ENCODE peak calls at places on chromosomes 12 and 14, in eight cellular contexts. L is CD4-positive, alpha-beta T cell; K is nephron progenitor cell; E is DMS153; S is SK-N-SH; C is activated T-cell treated with anti-CD3 and anti-CD28 coated beads, Interleukin-2, amount 50 U/mL, for 24 hours; I is fibroblast of lung; Q is ascending aorta. A is an unnamed sample.

GRCh38 chr14:80988742-80989429 is 33.5 kb downstream of the TSHR start:
- DNase-seq in I (peak; percentile 23), L (no peak), S (no peak), C (no peak), E (no peak), Q (no peak), K (no peak), A (no peak)

GRCh38 chr12:48779869-48780268 is 9.0 kb downstream of the ADCY6 start:
- DNase-seq in Q (peak; percentile 70), K (no peak), E (no peak), S (no peak), L (no peak), I (peak; percentile 73), C (no peak), A (no peak)

GRCh38 chr14:93430889-93431670 is at the start of gene UNC79:
- DNase-seq in K (peak; percentile 85), S (peak; percentile 80), C (no peak), Q (no peak), E (peak; percentile 72), L (no peak), I (peak; percentile 27), A (peak; percentile 57)

GRCh38 chr12:52442600-52443061 is 8.5 kb upstream of the KRT75 start:
- DNase-seq in I (peak; percentile 96), S (no peak), K (peak; percentile 29), L (no peak), E (no peak), C (no peak), Q (no peak), A (no peak)

GRCh38 chr14:69483765-69484443 is 624 bp upstream of the PLEKHD1 start:
- DNase-seq in K (peak; percentile 66), L (no peak), Q (no peak), E (peak; percentile 14), C (no peak), I (peak; percentile 39), S (peak; percentile 82), A (no peak)

GRCh38 chr12:99983721-99984258 is 946 bp downstream of the ANKS1B start:
- DNase-seq in Q (no peak), L (no peak), I (no peak), E (no peak), C (no peak), K (no peak), S (peak; percentile 52), A (no peak)

GRCh38 chr12:31368666-31369361 is 42.9 kb upstream of the SINHCAF start:
- DNase-seq in C (no peak), Q (no peak), E (peak; percentile 43), K (no peak), L (no peak), I (no peak), S (no peak), A (no peak)

GRCh38 chr14:103628221-103628683 is 759 bp upstream of the KLC1 start:
- DNase-seq in I (peak; percentile 79), E (no peak), C (peak; percentile 55), L (no peak), K (peak; percentile 72), S (peak; percentile 72), Q (peak; percentile 40), A (no peak)

GRCh38 chr12:54997914-54998507 is 13.4 kb upstream of the TESPA1 start:
- DNase-seq in C (no peak), K (no peak), I (no peak), E (no peak), S (no peak), L (no peak), Q (no peak), A (no peak)

GRCh38 chr14:100104006-100104352 is 38.8 kb downstream of the EVL start:
- DNase-seq in S (no peak), L (no peak), C (no peak), I (no peak), K (no peak), Q (no peak), E (no peak), A (no peak)

GRCh38 chr14:23916038-23916437 is 37.5 kb upstream of the DHRS4 start:
- DNase-seq in E (no peak), Q (no peak), L (no peak), C (no peak), S (no peak), I (no peak), K (no peak), A (no peak)

A was measured in substantia nigra.